ENCODE peak calls at places on chromosomes 7 and 10, in four cellular contexts. T, P, E and L are unnamed samples.

GRCh38 chr10:88186335-88186734 is 322.9 kb downstream of the PTEN start:
- DNase-seq in T (no peak), E (no peak), P (no peak), L (no peak)

GRCh38 chr10:12322583-12323131 is 26.7 kb upstream of the CAMK1D start:
- DNase-seq in T (no peak), P (no peak), E (no peak), L (no peak)

GRCh38 chr7:100406767-100407166 is 21.7 kb downstream of the ZCWPW1 start:
- DNase-seq in E (no peak), P (no peak), T (no peak), L (no peak)

GRCh38 chr7:99833289-99833877 is 5.6 kb downstream of the CYP3A43 start:
- DNase-seq in E (no peak), P (peak), T (peak), L (no peak)

GRCh38 chr7:155336812-155337602 is 39.3 kb downstream of the INSIG1 start:
- DNase-seq in T (peak), P (no peak), E (no peak), L (no peak)

GRCh38 chr7:130893441-130893894 is 159.5 kb upstream of the KLF14 start:
- DNase-seq in E (no peak), P (no peak), T (no peak), L (no peak)

GRCh38 chr10:3775671-3776551 is 9.1 kb downstream of the KLF6 start:
- DNase-seq in T (no peak), P (no peak), E (peak), L (no peak)

GRCh38 chr7:103123529-103123928 is 25.4 kb downstream of the NAPEPLD start:
- DNase-seq in P (no peak), E (no peak), T (no peak), L (no peak)

GRCh38 chr10:14282271-14282670 is 48.5 kb downstream of the FRMD4A start:
- DNase-seq in T (no peak), P (no peak), E (no peak), L (no peak)

GRCh38 chr7:47551550-47552121 is 30.3 kb downstream of the TNS3 start:
- DNase-seq in P (peak), E (no peak), T (no peak), L (no peak)

GRCh38 chr10:124332426-124332825 is 86.3 kb downstream of the OAT start:
- DNase-seq in P (no peak), E (no peak), T (no peak), L (no peak)

GRCh38 chr10:95133997-95134396 is 60.0 kb upstream of the ACSM6 start:
- DNase-seq in T (no peak), E (no peak), P (no peak), L (no peak)

GRCh38 chr10:86294346-86295265 is 72.0 kb downstream of the GRID1 start:
- DNase-seq in T (no peak), E (no peak), P (no peak), L (no peak)

GRCh38 chr7:106294334-106294733 is 9.6 kb upstream of the NAMPT start:
- DNase-seq in T (no peak), E (no peak), P (no peak), L (no peak)

GRCh38 chr7:155845226-155845625 is 33.0 kb upstream of the SHH start:
- DNase-seq in E (no peak), T (no peak), P (no peak), L (no peak)

GRCh38 chr10:60208676-60209269 is 180.9 kb downstream of the ANK3 start:
- DNase-seq in E (no peak), P (no peak), T (no peak), L (no peak)

GRCh38 chr10:68606918-68607317 is 46.8 kb downstream of the TET1 start:
- DNase-seq in P (no peak), E (no peak), T (no peak), L (no peak)

GRCh38 chr7:70951271-70951962 is 180.5 kb upstream of the GALNT17 start:
- DNase-seq in T (no peak), E (no peak), P (no peak), L (no peak)

GRCh38 chr7:107359520-107360316 is 110.1 kb upstream of the GPR22 start:
- DNase-seq in P (no peak), E (no peak), T (no peak), L (no peak)

GRCh38 chr7:1961776-1962276 is 270.9 kb downstream of the MAD1L1 start:
- DNase-seq in P (no peak), T (no peak), E (no peak), L (no peak)

GRCh38 chr10:27997865-27998177 is 1.1 kb downstream of the ODAD2 start:
- DNase-seq in T (no peak), P (no peak), E (no peak), L (no peak)

GRCh38 chr7:38232475-38233366 is 40.7 kb downstream of the TARP start:
- DNase-seq in P (no peak), T (peak), E (peak), L (no peak)

GRCh38 chr7:43211693-43212092 is 99.2 kb downstream of the HECW1 start:
- DNase-seq in E (no peak), T (no peak), P (no peak), L (peak)

GRCh38 chr7:43208189-43208588 is 95.7 kb downstream of the HECW1 start:
- DNase-seq in P (no peak), T (no peak), E (no peak), L (no peak)

GRCh38 chr7:43215061-43215460 is 102.6 kb downstream of the HECW1 start:
- DNase-seq in E (no peak), T (no peak), P (no peak), L (no peak)

GRCh38 chr7:43212921-43213320 is 100.5 kb downstream of the HECW1 start:
- DNase-seq in E (no peak), T (no peak), P (no peak), L (no peak)

GRCh38 chr7:43211276-43211675 is 98.8 kb downstream of the HECW1 start:
- DNase-seq in T (no peak), E (no peak), P (no peak), L (no peak)
- TF ChIP-seq CTCF in T (no peak), E (no peak), P (no peak), L (peak)

GRCh38 chr10:122020202-122020601 is 31.2 kb downstream of the TACC2 start:
- DNase-seq in E (no peak), P (no peak), T (no peak), L (no peak)
- H3K4me3 ChIP-seq in E (peak), P (no peak), T (no peak), L (no peak)

GRCh38 chr10:58517071-58517470 is 4.4 kb downstream of the BICC1 start:
- DNase-seq in T (no peak), E (no peak), P (no peak), L (no peak)
- TF ChIP-seq CTCF in T (no peak), E (no peak), P (no peak), L (no peak)

DNA sequence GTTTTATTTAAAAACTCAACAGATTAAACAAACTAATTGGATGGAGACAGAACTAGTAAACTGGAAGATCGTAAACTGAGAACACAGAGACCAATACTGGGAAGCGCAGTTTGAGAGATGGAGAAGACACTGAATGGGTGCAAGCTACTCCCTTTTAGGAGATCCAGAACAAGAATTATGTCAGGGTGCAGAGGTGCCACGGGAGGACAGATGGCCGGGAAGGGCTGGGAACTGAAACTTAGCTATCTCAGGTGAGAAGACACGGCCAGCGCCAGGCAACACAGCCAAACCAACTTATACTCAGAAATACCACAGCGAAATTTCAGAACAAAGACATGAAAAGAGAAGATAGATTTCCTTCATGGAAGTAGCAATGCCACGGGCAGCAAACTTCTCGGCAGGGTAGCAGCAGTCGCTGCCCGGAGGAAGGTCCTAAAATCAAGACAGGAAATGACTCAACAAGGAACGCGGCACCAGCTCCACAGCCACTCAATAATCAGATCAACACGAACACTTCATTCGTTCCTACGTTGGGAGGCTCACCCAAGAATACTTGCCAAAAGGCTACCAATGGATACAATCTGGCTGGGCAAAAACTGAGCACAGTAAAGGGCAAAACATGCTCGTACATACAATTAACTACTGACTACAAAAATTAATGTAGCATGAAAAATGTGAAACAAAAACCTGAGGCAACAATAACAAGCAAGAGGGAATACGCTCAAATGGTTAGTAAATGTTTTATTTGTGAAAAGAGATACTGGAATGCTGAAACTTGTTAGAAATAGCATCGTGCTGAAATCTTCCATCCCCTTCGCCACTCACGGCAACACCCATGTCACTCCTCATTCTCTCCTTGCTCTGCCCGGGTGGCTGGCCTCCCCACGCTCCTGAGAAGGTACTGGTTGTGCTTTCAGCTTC is 2.2 kb upstream of the LRRC27 start:
- DNase-seq in P (no peak), T (peak), E (no peak), L (no peak)
- H3K4me3 ChIP-seq in P (no peak), T (no peak), E (no peak), L (no peak)